ENCODE peak calls at places on chromosomes 2 and 18, in ten cellular contexts. C is cardiac fibroblast; A is left cardiac atrium; I is HEK293T; N is T-helper 2 cell; U is HCT116; B is DMS153; F is left ventricle myocardium inferior; X is astrocyte; S is stimulated activated CD8-positive, alpha-beta memory T cell treated with anti-CD3 and anti-CD28 coated beads, Interleukin-4, amount 100 ng/mL, for 24 hours. R is an unnamed sample.

GRCh38 chr18:57931038-57931437 is 113.0 kb upstream of the NEDD4L start:
- DNase-seq in C (no peak), A (no peak), I (no peak), N (no peak), U (no peak), B (peak; percentile 6), F (no peak), X (no peak), S (no peak), R (no peak)

GRCh38 chr2:44490726-44491125 is 129.0 kb downstream of the CAMKMT start:
- DNase-seq in C (no peak), A (no peak), I (no peak), N (no peak), U (no peak), B (no peak), F (no peak), X (no peak), S (no peak), R (no peak)

GRCh38 chr18:75156139-75156750 is 52.7 kb downstream of the PTGR3 start:
- DNase-seq in C (no peak), A (no peak), I (no peak), N (no peak), U (no peak), B (no peak), F (no peak), X (no peak), S (no peak), R (no peak)

GRCh38 chr2:128530025-128530573 is 211.4 kb upstream of the HS6ST1 start:
- DNase-seq in C (no peak), A (no peak), I (no peak), N (no peak), U (no peak), B (no peak), F (no peak), X (no peak), S (no peak), R (no peak)

GRCh38 chr18:49360582-49360981 is 99.9 kb downstream of the DYM start:
- DNase-seq in C (no peak), A (no peak), I (no peak), N (no peak), U (no peak), B (no peak), F (no peak), X (no peak), S (no peak), R (no peak)

GRCh38 chr2:101983928-101984327 is 7.8 kb upstream of the IL1R2 start:
- DNase-seq in C (peak; percentile 41), A (no peak), I (no peak), N (no peak), U (no peak), B (peak; percentile 18), F (no peak), X (no peak), S (no peak), R (peak; percentile 32)

GRCh38 chr2:22126978-22127377 is 1003.2 kb downstream of the TDRD15 start:
- DNase-seq in C (no peak), A (no peak), I (no peak), N (no peak), U (no peak), B (no peak), F (no peak), X (no peak), S (no peak), R (no peak)

GRCh38 chr2:52395912-52396311 is 1364.0 kb upstream of the NRXN1 start:
- DNase-seq in C (peak; percentile 49), A (no peak), I (no peak), N (no peak), U (no peak), B (no peak), F (no peak), X (peak; percentile 56), S (no peak), R (no peak)

GRCh38 chr2:96764253-96764637 is 3.5 kb downstream of the CNNM4 start:
- DNase-seq in C (no peak), A (no peak), I (no peak), N (no peak), U (no peak), B (no peak), F (no peak), X (no peak), S (no peak), R (no peak)

GRCh38 chr2:241463276-241464135 is 44.9 kb downstream of the STK25 start:
- DNase-seq in C (no peak), A (no peak), I (no peak), N (no peak), U (no peak), B (no peak), F (no peak), X (no peak), S (no peak), R (no peak)

GRCh38 chr2:206804326-206804725 is 38.9 kb downstream of the FASTKD2 start:
- DNase-seq in C (no peak), A (no peak), I (no peak), N (no peak), U (no peak), B (no peak), F (no peak), X (peak; percentile 4), S (no peak), R (no peak)

GRCh38 chr2:61016392-61017002 is 1.0 kb upstream of the PEX13 start:
- DNase-seq in C (no peak), A (no peak), I (no peak), N (peak; percentile 2), U (no peak), B (no peak), F (no peak), X (no peak), S (no peak), R (no peak)

GRCh38 chr2:97742381-97742847 is 29.0 kb downstream of the ZAP70 start:
- DNase-seq in C (peak; percentile 42), A (no peak), I (no peak), N (peak; percentile 30), U (no peak), B (no peak), F (peak; percentile 44), X (no peak), S (no peak), R (no peak)

GRCh38 chr2:32572737-32573136 is 55.1 kb upstream of the TTC27 start:
- DNase-seq in C (no peak), A (no peak), I (no peak), N (no peak), U (no peak), B (no peak), F (no peak), X (no peak), S (no peak), R (no peak)

GRCh38 chr18:65938592-65939372 is 188.0 kb downstream of the CDH7 start:
- DNase-seq in C (peak; percentile 25), A (no peak), I (peak; percentile 12), N (no peak), U (peak; percentile 0), B (no peak), F (no peak), X (peak; percentile 2), S (no peak), R (no peak)

GRCh38 chr2:70143314-70144150 is 47.3 kb downstream of the C2orf42 start:
- DNase-seq in C (peak; percentile 55), A (peak; percentile 44), I (no peak), N (peak; percentile 54), U (peak; percentile 41), B (peak; percentile 27), F (no peak), X (peak; percentile 25), S (no peak), R (peak; percentile 54)

GRCh38 chr2:108978709-108979111 is 10.3 kb downstream of the EDAR start:
- DNase-seq in C (no peak), A (no peak), I (no peak), N (no peak), U (no peak), B (no peak), F (no peak), X (no peak), S (no peak), R (no peak)

GRCh38 chr2:10580991-10581390 is 108.8 kb downstream of the NOL10 start:
- DNase-seq in C (no peak), A (no peak), I (no peak), N (no peak), U (no peak), B (no peak), F (no peak), X (no peak), S (no peak), R (no peak)

GRCh38 chr18:12656671-12657047 is 1.2 kb downstream of the SPIRE1 start:
- DNase-seq in C (peak; percentile 55), A (no peak), I (no peak), N (no peak), U (no peak), B (no peak), F (no peak), X (peak; percentile 36), S (no peak), R (peak; percentile 65)

GRCh38 chr2:126653102-126653501 is 2.9 kb upstream of the GYPC start:
- DNase-seq in C (no peak), A (no peak), I (no peak), N (no peak), U (no peak), B (no peak), F (no peak), X (no peak), S (no peak), R (no peak)